ENCODE peak calls at places on chromosomes 4 and X, in four cellular contexts. L, K, I and X are unnamed samples.
A peak's percentile ranks its signal among the peaks of the same experiment; 100 is the strongest.

GRCh38 chr4:84924439-84924838 is 42.1 kb downstream of the WDFY3 start:
- DNase-seq in L (no peak), K (no peak), I (no peak), X (no peak)

GRCh38 chr4:82517043-82517442 is 44.7 kb downstream of the TMEM150C start:
- DNase-seq in L (no peak), K (no peak), I (no peak), X (no peak)

GRCh38 chrX:95056901-95057300 is 1382.9 kb downstream of the FAM133A start:
- DNase-seq in L (no peak), K (no peak), I (no peak), X (no peak)

GRCh38 chr4:131085009-131085408 is 1989.1 kb downstream of the C4orf33 start:
- DNase-seq in L (no peak), K (no peak), I (no peak), X (no peak)

GRCh38 chr4:123361195-123361861 is 35.3 kb upstream of the SPRY1 start:
- DNase-seq in L (peak; percentile 63), K (no peak), I (no peak), X (no peak)

GRCh38 chrX:19017271-19017670 is 33.4 kb upstream of the PHKA2 start:
- DNase-seq in L (no peak), K (no peak), I (no peak), X (no peak)

GRCh38 chr4:57854748-57855147 is 744.6 kb upstream of the IGFBP7 start:
- DNase-seq in L (no peak), K (no peak), I (no peak), X (no peak)

GRCh38 chr4:182758288-182758687 is 158.9 kb downstream of the DCTD start:
- DNase-seq in L (no peak), K (no peak), I (no peak), X (no peak)

GRCh38 chrX:6448003-6448402 is 86.9 kb downstream of the VCX3A start:
- DNase-seq in L (no peak), K (no peak), I (no peak), X (no peak)

GRCh38 chrX:95885074-95885473 is 799.6 kb upstream of the DIAPH2 start:
- DNase-seq in L (no peak), K (no peak), I (no peak), X (no peak)

GRCh38 chrX:21745756-21746155 is 12.2 kb downstream of the SMPX start:
- DNase-seq in L (peak; percentile 51), K (no peak), I (no peak), X (no peak)

GRCh38 chr4:79823148-79823763 is 249.8 kb downstream of the ANTXR2 start:
- DNase-seq in L (no peak), K (no peak), I (no peak), X (no peak)

GRCh38 chr4:176236909-176237308 is 32.1 kb downstream of the ASB5 start:
- DNase-seq in L (no peak), K (no peak), I (no peak), X (no peak)

GRCh38 chr4:86957214-86957613 is 22.4 kb downstream of the AFF1 start:
- DNase-seq in L (no peak), K (no peak), I (no peak), X (no peak)

GRCh38 chrX:108267561-108267960 is 170.7 kb downstream of the COL4A6 start:
- DNase-seq in L (no peak), K (no peak), I (no peak), X (no peak)

GRCh38 chr4:170374770-170375169 is 285.0 kb upstream of the AADAT start:
- DNase-seq in L (no peak), K (peak; percentile 40), I (no peak), X (no peak)

GRCh38 chr4:68346461-68346860 is 3.4 kb downstream of the YTHDC1 start:
- DNase-seq in L (no peak), K (no peak), I (no peak), X (no peak)

GRCh38 chr4:6198278-6198677 is 2.1 kb downstream of the JAKMIP1 start:
- DNase-seq in L (no peak), K (no peak), I (no peak), X (peak; percentile 58)

GRCh38 chr4:168724960-168725359 is 228.1 kb downstream of the PALLD start:
- DNase-seq in L (no peak), K (no peak), I (no peak), X (no peak)

GRCh38 chr4:124206779-124207605 is 505.5 kb downstream of the ANKRD50 start:
- DNase-seq in L (no peak), K (no peak), I (peak; percentile 2), X (no peak)

GRCh38 chr4:67861513-67861912 is 22.3 kb downstream of the TMPRSS11D start:
- DNase-seq in L (no peak), K (no peak), I (no peak), X (no peak)

GRCh38 chr4:13329963-13330362 is 154.2 kb downstream of the RAB28 start:
- DNase-seq in L (no peak), K (peak; percentile 27), I (no peak), X (no peak)

GRCh38 chr4:184420881-184421416 is 53.4 kb downstream of the IRF2 start:
- DNase-seq in L (no peak), K (no peak), I (no peak), X (no peak)

GRCh38 chr4:67091668-67092067 is 453.6 kb downstream of the CENPC start:
- DNase-seq in L (no peak), K (no peak), I (no peak), X (no peak)

DNA sequence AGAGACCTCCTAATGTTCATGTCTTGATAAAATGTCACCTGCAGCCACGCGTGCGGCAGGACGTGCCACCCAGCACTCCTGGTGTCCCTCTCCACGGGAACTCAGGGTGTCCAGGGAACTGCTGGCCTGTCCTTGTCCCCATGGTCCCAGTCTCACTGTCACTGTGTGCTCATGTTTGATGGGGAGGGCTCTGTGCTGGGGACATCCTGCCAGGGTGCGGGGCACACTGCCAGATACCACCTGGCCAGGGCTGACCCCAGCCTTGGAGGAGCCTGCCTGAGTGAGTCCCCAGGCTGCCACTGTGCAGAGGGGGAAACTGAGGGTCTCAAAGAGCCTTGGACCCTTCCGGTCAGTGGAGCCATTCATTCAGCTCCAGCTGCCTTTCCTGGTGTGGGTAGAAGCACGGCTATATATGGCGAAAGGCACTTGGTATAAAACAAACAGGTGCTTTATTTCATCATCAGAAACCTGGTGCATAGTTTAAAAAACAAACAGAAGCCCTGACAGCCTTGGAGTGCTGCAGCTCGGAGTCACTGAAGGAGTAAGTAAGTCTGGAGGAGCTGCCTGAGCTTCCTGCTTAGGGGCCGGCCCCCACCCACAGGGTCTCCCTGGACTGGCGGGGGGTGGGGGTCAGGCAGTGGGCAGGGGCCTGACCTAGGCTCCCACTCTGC is 32.9 kb downstream of the NOP14 start:
- DNase-seq in L (peak; percentile 34), K (no peak), I (peak; percentile 75), X (no peak)
- H3K27ac ChIP-seq in L (no peak overlapping the region), K (no peak overlapping the region), I (peak overlapping the region; percentile 69), X (no peak overlapping the region)

GRCh38 chrX:40100141-40100536 is 2.4 kb upstream of the BCOR start:
- DNase-seq in L (no peak), K (no peak), I (peak; percentile 56), X (no peak)
- H3K27ac ChIP-seq in L (no peak overlapping the region), K (peak overlapping the region; percentile 86), I (no peak overlapping the region), X (no peak overlapping the region)

GRCh38 chr4:47703964-47704363 is 133.9 kb downstream of the CORIN start:
- DNase-seq in L (no peak), K (no peak), I (no peak), X (no peak)

GRCh38 chr4:47705326-47705981 is 132.4 kb downstream of the CORIN start:
- DNase-seq in L (no peak), K (no peak), I (no peak), X (no peak)

GRCh38 chr4:47703008-47703407 is 134.9 kb downstream of the CORIN start:
- DNase-seq in L (no peak), K (no peak), I (no peak), X (no peak)

GRCh38 chr4:47701286-47701685 is 136.6 kb downstream of the CORIN start:
- DNase-seq in L (no peak), K (no peak), I (no peak), X (no peak)

DNA sequence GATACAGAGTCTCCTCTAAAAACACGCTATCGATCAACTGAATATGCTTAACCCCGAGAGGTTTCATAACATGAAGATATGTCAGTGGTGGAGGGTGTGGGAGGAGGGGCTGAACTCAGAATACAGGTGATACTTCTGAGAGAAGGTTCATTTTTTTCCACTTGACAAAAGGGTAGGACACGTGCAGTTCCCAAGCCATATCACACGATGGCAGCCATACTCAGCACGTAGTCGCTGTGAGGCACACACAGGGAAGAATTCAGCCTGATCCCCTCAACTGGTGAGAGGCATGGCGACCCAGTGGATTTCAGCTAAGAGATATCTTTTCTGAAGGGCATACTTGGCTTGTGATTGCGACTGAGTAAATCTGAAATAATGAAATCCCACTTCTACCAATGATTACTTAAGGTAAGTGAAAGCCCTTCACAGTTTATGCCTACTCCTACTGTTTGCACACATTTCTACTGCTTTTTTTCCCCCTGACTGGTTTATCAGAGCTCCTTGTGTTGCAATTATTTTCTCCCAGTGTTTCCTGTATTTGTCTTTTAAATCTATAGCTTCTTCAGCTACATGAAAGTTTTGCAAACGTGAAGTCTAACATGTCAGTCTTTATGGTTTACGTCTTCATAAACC is 133.1 kb downstream of the CORIN start:
- DNase-seq in L (no peak), K (no peak), I (peak; percentile 20), X (no peak)
- H3K27ac ChIP-seq in L (no peak overlapping the region), K (no peak overlapping the region), I (peak overlapping the region; percentile 20), X (no peak overlapping the region)

GRCh38 chr4:140865830-140866229 is 109.6 kb upstream of the TBC1D9 start:
- DNase-seq in L (no peak), K (no peak), I (no peak), X (no peak)

GRCh38 chr4:140865253-140865652 is 109.1 kb upstream of the TBC1D9 start:
- DNase-seq in L (no peak), K (no peak), I (no peak), X (no peak)

GRCh38 chr4:140866492-140867005 is 110.4 kb upstream of the TBC1D9 start:
- DNase-seq in L (no peak), K (no peak), I (no peak), X (no peak)

GRCh38 chr4:140870427-140870826 is 114.2 kb upstream of the TBC1D9 start:
- DNase-seq in L (no peak), K (no peak), I (no peak), X (no peak)

DNA sequence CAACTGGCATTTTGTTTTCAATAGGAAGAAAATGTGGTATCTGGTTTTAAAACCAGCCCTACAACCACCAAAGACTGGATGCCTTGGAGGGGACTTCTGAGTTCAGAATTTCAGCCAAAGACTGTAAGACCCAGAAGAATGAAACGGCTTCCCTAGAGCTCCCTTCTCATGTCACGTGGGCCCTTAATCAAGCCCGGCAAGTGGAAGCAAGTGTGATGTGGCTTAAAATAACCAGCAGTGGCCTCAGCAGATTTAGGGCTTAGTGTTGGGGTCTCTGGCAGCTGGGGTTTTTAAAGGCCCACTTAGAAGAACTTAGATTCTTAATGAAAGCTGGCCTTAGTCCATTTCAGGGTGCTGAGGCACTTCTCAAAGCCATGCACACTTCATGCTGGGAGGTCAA is 111.2 kb upstream of the TBC1D9 start:
- DNase-seq in L (no peak), K (no peak), I (no peak), X (no peak)
- H3K27ac ChIP-seq in L (no peak overlapping the region), K (no peak overlapping the region), I (no peak overlapping the region), X (no peak overlapping the region)

DNA sequence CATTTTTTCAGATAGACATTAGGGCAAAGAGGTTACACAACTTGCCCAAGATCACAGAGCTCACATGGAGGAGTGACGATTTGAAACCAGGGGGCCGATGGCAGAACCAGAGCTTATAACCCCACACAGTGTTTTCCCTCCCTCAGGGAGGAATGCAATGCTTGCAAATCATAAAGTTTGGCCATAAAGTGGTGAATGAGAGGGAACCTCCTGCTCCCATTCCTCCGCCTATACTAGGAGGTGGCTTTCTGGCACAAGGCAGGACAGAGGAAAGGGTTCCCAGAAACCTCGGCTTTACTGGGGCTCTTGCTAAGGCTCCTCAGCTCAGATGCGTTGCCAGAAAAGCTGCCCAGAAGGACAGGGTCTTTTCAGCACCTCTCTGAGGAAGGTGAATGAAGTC is 19.3 kb downstream of the TMEM154 start:
- DNase-seq in L (no peak), K (no peak), I (no peak), X (no peak)
- H3K27ac ChIP-seq in L (no peak overlapping the region), K (no peak overlapping the region), I (no peak overlapping the region), X (no peak overlapping the region)